ENCODE peak calls at places on chromosomes 11 and 22, in four cellular contexts. One of them, this sample, is unnamed.

GRCh38 chr11:115488945-115489344 is 15.3 kb downstream of the CADM1 start:
- DNase-seq in SK-N-SH: no peak
- DNase-seq in neural progenitor cell: no peak
- DNase-seq in GM23338: no peak
- DNase-seq in this sample: no peak

GRCh38 chr11:44760917-44761545 is 34.3 kb downstream of the TSPAN18 start:
- DNase-seq in SK-N-SH: peak; percentile 54
- DNase-seq in neural progenitor cell: peak; percentile 94
- DNase-seq in GM23338: peak; percentile 81
- DNase-seq in this sample: peak; percentile 60

GRCh38 chr11:103737791-103738190 is 298.6 kb upstream of the DDI1 start:
- DNase-seq in SK-N-SH: no peak
- DNase-seq in neural progenitor cell: peak; percentile 42
- DNase-seq in GM23338: peak; percentile 18
- DNase-seq in this sample: no peak

GRCh38 chr11:3123316-3123715 is 41.8 kb downstream of the OSBPL5 start:
- DNase-seq in SK-N-SH: peak; percentile 71
- DNase-seq in neural progenitor cell: no peak
- DNase-seq in GM23338: no peak
- DNase-seq in this sample: no peak

GRCh38 chr11:119371067-119371601 is 10.4 kb downstream of the USP2 start:
- DNase-seq in SK-N-SH: no peak
- DNase-seq in neural progenitor cell: no peak
- DNase-seq in GM23338: no peak
- DNase-seq in this sample: no peak

GRCh38 chr22:30023099-30023498 is 57.2 kb upstream of the HORMAD2 start:
- DNase-seq in SK-N-SH: no peak
- DNase-seq in neural progenitor cell: no peak
- DNase-seq in GM23338: no peak
- DNase-seq in this sample: no peak

GRCh38 chr22:30289980-30290313 is 642 bp upstream of the CASTOR1 start:
- DNase-seq in SK-N-SH: no peak
- DNase-seq in neural progenitor cell: no peak
- DNase-seq in GM23338: peak; percentile 75
- DNase-seq in this sample: no peak

GRCh38 chr11:121630041-121630440 is 177.3 kb upstream of the SORL1-AS1 start:
- DNase-seq in SK-N-SH: no peak
- DNase-seq in neural progenitor cell: no peak
- DNase-seq in GM23338: no peak
- DNase-seq in this sample: peak; percentile 88

GRCh38 chr11:114616516-114616915 is 20.9 kb upstream of the NXPE4 start:
- DNase-seq in SK-N-SH: no peak
- DNase-seq in neural progenitor cell: no peak
- DNase-seq in GM23338: no peak
- DNase-seq in this sample: no peak

GRCh38 chr11:33895752-33896137 is 3.9 kb upstream of the LMO2 start:
- DNase-seq in SK-N-SH: no peak
- DNase-seq in neural progenitor cell: peak; percentile 21
- DNase-seq in GM23338: no peak
- DNase-seq in this sample: no peak

GRCh38 chr22:35380537-35381423 is at the start of gene HMOX1:
- DNase-seq in SK-N-SH: peak; percentile 92
- DNase-seq in neural progenitor cell: peak; percentile 91
- DNase-seq in GM23338: peak; percentile 91
- DNase-seq in this sample: peak; percentile 71

GRCh38 chr11:32029721-32030120 is 61.2 kb upstream of the RCN1 start:
- DNase-seq in SK-N-SH: no peak
- DNase-seq in neural progenitor cell: no peak
- DNase-seq in GM23338: no peak
- DNase-seq in this sample: no peak

GRCh38 chr22:46738961-46739870 is 1.2 kb upstream of the CERK start:
- DNase-seq in SK-N-SH: no peak
- DNase-seq in neural progenitor cell: peak; percentile 36
- DNase-seq in GM23338: peak; percentile 52
- DNase-seq in this sample: no peak

GRCh38 chr11:84019576-84020194 is 733.5 kb upstream of the CCDC90B start:
- DNase-seq in SK-N-SH: no peak
- DNase-seq in neural progenitor cell: no peak
- DNase-seq in GM23338: no peak
- DNase-seq in this sample: peak; percentile 10

GRCh38 chr22:23383491-23384450 is 196.3 kb downstream of the IGLL1 start:
- DNase-seq in SK-N-SH: peak; percentile 83
- DNase-seq in neural progenitor cell: peak; percentile 71
- DNase-seq in GM23338: peak; percentile 54
- DNase-seq in this sample: no peak

GRCh38 chr22:24191381-24191841 is 10.1 kb downstream of the SUSD2 start:
- DNase-seq in SK-N-SH: peak; percentile 49
- DNase-seq in neural progenitor cell: no peak
- DNase-seq in GM23338: no peak
- DNase-seq in this sample: no peak

GRCh38 chr11:96063053-96063452 is 139.1 kb upstream of the MTMR2 start:
- DNase-seq in SK-N-SH: no peak
- DNase-seq in neural progenitor cell: no peak
- DNase-seq in GM23338: no peak
- DNase-seq in this sample: peak; percentile 29
- TF ChIP-seq EZH2phosphoT487 in SK-N-SH: no peak
- TF ChIP-seq EZH2phosphoT487 in neural progenitor cell: no peak
- TF ChIP-seq EZH2phosphoT487 in GM23338: no peak
- TF ChIP-seq EZH2phosphoT487 in this sample: no peak

DNA sequence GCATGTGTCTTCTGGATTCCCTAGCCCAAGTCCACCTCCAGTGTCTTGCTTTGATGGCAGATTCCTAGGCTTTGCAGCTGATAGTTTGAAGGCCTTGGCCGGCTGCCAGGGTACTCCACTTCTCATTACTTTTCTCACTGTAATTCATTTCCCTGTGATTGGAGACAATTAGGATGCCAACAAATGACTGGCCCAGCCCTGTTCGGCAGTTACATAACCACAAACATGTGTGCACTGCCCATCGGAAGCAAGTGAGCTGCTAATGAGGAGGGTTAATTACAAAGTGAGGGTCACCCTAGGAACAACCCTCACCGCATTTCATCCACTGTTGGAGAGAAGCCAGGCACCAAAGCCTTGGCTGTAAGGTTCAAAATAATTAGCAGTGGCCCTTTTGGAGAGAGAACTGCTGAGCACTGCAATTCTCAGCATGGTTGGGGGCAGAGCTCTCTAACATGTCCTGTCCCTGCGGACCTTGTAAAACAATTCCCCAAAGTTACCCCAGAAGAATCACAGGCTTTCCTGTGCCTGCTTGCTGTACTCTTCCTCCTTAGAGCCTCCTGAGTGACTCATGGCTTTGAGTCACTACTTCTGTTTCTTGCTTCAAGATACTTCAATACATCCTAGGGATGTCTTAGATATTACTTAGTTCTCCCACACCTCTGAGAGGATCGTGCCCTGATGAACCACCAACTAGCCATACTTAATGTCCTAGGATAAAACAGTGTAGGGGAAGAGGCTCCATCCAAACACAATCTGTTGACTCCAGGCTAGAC is 109.7 kb upstream of the GALNT18 start:
- DNase-seq in SK-N-SH: no peak
- DNase-seq in neural progenitor cell: no peak
- DNase-seq in GM23338: no peak
- DNase-seq in this sample: peak; percentile 65
- TF ChIP-seq EZH2phosphoT487 in SK-N-SH: no peak
- TF ChIP-seq EZH2phosphoT487 in neural progenitor cell: no peak
- TF ChIP-seq EZH2phosphoT487 in GM23338: no peak
- TF ChIP-seq EZH2phosphoT487 in this sample: no peak

DNA sequence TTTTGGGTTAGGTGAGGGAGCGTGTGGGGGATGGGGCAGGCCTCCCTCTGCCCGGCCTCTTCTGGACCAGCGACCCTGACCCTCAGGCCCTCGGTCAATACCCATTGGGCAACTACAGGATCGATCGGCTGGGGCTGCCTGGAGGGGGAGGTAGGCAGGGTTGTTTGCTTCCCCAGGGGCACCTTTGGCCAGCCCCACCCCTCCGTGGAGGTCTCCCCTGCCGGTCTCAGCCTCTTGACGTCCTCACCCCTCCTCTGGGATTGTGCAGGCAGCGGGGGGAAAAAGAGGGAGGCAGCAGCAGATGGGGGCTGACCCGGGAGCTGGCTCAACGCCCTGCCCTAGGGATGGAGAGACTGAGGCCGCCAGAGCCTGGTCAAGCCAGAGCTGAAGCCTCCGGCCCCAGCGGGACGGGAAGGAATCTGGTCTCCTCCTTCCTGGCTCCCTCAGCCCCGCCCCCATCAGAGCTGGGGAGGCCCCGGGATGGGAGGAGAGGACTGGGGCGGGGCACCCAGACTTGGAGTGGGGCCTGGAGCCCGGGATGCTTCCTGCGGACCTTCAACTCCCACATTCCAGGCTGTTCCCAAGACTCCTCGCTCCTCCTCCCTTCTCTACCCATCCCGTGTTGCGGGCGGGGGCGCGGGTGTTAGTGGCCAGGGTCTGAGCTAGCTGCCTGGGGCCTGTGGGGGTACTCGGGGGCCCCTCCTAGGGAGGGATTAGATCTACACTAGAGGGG is 14.4 kb upstream of the CDC42EP1 start:
- DNase-seq in SK-N-SH: no peak
- DNase-seq in neural progenitor cell: peak; percentile 89
- DNase-seq in GM23338: peak; percentile 98
- DNase-seq in this sample: peak; percentile 72
- TF ChIP-seq EZH2phosphoT487 in SK-N-SH: no peak
- TF ChIP-seq EZH2phosphoT487 in neural progenitor cell: no peak
- TF ChIP-seq EZH2phosphoT487 in GM23338: no peak
- TF ChIP-seq EZH2phosphoT487 in this sample: no peak

GRCh38 chr22:44461614-44462013 is 36.4 kb downstream of the RTL6 start:
- DNase-seq in SK-N-SH: no peak
- DNase-seq in neural progenitor cell: no peak
- DNase-seq in GM23338: no peak
- DNase-seq in this sample: no peak

GRCh38 chr22:44462246-44463015 is 35.6 kb downstream of the RTL6 start:
- DNase-seq in SK-N-SH: no peak
- DNase-seq in neural progenitor cell: no peak
- DNase-seq in GM23338: no peak
- DNase-seq in this sample: no peak

GRCh38 chr22:44459041-44459440 is 39.0 kb downstream of the RTL6 start:
- DNase-seq in SK-N-SH: no peak
- DNase-seq in neural progenitor cell: no peak
- DNase-seq in GM23338: no peak
- DNase-seq in this sample: no peak

GRCh38 chr22:44460287-44461082 is 37.5 kb downstream of the RTL6 start:
- DNase-seq in SK-N-SH: no peak
- DNase-seq in neural progenitor cell: no peak
- DNase-seq in GM23338: no peak
- DNase-seq in this sample: no peak

DNA sequence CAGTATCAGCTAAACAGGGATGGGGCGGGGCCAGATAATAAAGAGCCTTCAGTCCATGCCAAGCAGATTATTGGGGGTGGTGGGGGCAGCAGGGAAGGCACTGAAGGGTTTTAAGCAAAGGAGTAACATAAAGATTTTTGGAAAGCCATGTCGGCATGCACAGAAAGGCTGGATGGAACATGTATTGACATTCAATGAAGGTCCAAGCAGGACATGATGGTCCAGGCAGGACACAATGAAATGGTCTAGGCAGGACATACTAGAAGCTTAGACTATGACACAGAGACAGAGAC is 37.0 kb downstream of the RTL6 start:
- DNase-seq in SK-N-SH: no peak
- DNase-seq in neural progenitor cell: no peak
- DNase-seq in GM23338: no peak
- DNase-seq in this sample: no peak
- TF ChIP-seq EZH2phosphoT487 in SK-N-SH: no peak
- TF ChIP-seq EZH2phosphoT487 in neural progenitor cell: no peak
- TF ChIP-seq EZH2phosphoT487 in GM23338: no peak
- TF ChIP-seq EZH2phosphoT487 in this sample: no peak

GRCh38 chr22:17095538-17095937 is 10.7 kb downstream of the IL17RA start:
- DNase-seq in SK-N-SH: peak; percentile 61
- DNase-seq in neural progenitor cell: peak; percentile 45
- DNase-seq in GM23338: peak; percentile 76
- DNase-seq in this sample: no peak
- TF ChIP-seq EZH2phosphoT487 in SK-N-SH: no peak
- TF ChIP-seq EZH2phosphoT487 in neural progenitor cell: no peak
- TF ChIP-seq EZH2phosphoT487 in GM23338: no peak
- TF ChIP-seq EZH2phosphoT487 in this sample: no peak

GRCh38 chr11:101439488-101439887 is 144.3 kb downstream of the TRPC6 start:
- DNase-seq in SK-N-SH: no peak
- DNase-seq in neural progenitor cell: no peak
- DNase-seq in GM23338: peak; percentile 56
- DNase-seq in this sample: peak; percentile 26
- TF ChIP-seq EZH2phosphoT487 in SK-N-SH: no peak
- TF ChIP-seq EZH2phosphoT487 in neural progenitor cell: no peak
- TF ChIP-seq EZH2phosphoT487 in GM23338: no peak
- TF ChIP-seq EZH2phosphoT487 in this sample: no peak